ENCODE peak calls at places on chromosomes 1 and 21, in ten cellular contexts. One of them, this sample, is unnamed.

GRCh38 chr1:209797978-209798639 is 7.8 kb downstream of the IRF6 start:
- DNase-seq in small intestine: no peak
- DNase-seq in CD4-positive, alpha-beta memory T cell: no peak
- DNase-seq in lower lobe of right lung: no peak
- DNase-seq in A673: no peak
- DNase-seq in mammary epithelial cell: no peak
- DNase-seq in testis: no peak
- DNase-seq in Panc1: no peak
- DNase-seq in Peyer's patch: no peak
- DNase-seq in aorta: no peak
- DNase-seq in this sample: no peak

GRCh38 chr1:228337711-228338520 is 68.7 kb downstream of the TRIM11 start:
- DNase-seq in CD4-positive, alpha-beta memory T cell: no peak
- DNase-seq in aorta: peak; percentile 53
- DNase-seq in A673: no peak
- DNase-seq in mammary epithelial cell: no peak
- DNase-seq in Panc1: no peak
- DNase-seq in small intestine: no peak
- DNase-seq in lower lobe of right lung: peak; percentile 31
- DNase-seq in testis: no peak
- DNase-seq in Peyer's patch: peak; percentile 40
- DNase-seq in this sample: peak; percentile 0

GRCh38 chr1:242467556-242468145 is 56.8 kb downstream of the PLD5 start:
- DNase-seq in Peyer's patch: peak; percentile 55
- DNase-seq in A673: peak; percentile 76
- DNase-seq in aorta: no peak
- DNase-seq in small intestine: peak; percentile 34
- DNase-seq in lower lobe of right lung: no peak
- DNase-seq in Panc1: peak; percentile 28
- DNase-seq in testis: peak; percentile 85
- DNase-seq in mammary epithelial cell: peak; percentile 50
- DNase-seq in CD4-positive, alpha-beta memory T cell: no peak
- DNase-seq in this sample: no peak

GRCh38 chr1:7632681-7633080 is 138.4 kb upstream of the VAMP3 start:
- DNase-seq in Panc1: no peak
- DNase-seq in A673: no peak
- DNase-seq in small intestine: no peak
- DNase-seq in lower lobe of right lung: no peak
- DNase-seq in aorta: no peak
- DNase-seq in testis: no peak
- DNase-seq in CD4-positive, alpha-beta memory T cell: no peak
- DNase-seq in mammary epithelial cell: no peak
- DNase-seq in Peyer's patch: no peak
- DNase-seq in this sample: no peak

GRCh38 chr1:2415801-2416208 is 3.4 kb upstream of the PEX10 start:
- DNase-seq in small intestine: peak; percentile 69
- DNase-seq in testis: no peak
- DNase-seq in CD4-positive, alpha-beta memory T cell: peak; percentile 28
- DNase-seq in Panc1: no peak
- DNase-seq in aorta: no peak
- DNase-seq in lower lobe of right lung: no peak
- DNase-seq in mammary epithelial cell: no peak
- DNase-seq in Peyer's patch: peak; percentile 87
- DNase-seq in A673: no peak
- DNase-seq in this sample: peak; percentile 35

GRCh38 chr21:34072145-34073031 is 990 bp upstream of the MRPS6 start:
- DNase-seq in Peyer's patch: peak; percentile 56
- DNase-seq in small intestine: peak; percentile 27
- DNase-seq in aorta: peak; percentile 90
- DNase-seq in A673: no peak
- DNase-seq in mammary epithelial cell: no peak
- DNase-seq in CD4-positive, alpha-beta memory T cell: peak; percentile 6
- DNase-seq in lower lobe of right lung: no peak
- DNase-seq in Panc1: no peak
- DNase-seq in testis: peak; percentile 68
- DNase-seq in this sample: no peak

GRCh38 chr1:245118066-245118465 is 36.7 kb upstream of the KIF26B start:
- DNase-seq in CD4-positive, alpha-beta memory T cell: no peak
- DNase-seq in testis: no peak
- DNase-seq in lower lobe of right lung: no peak
- DNase-seq in A673: no peak
- DNase-seq in Panc1: no peak
- DNase-seq in small intestine: no peak
- DNase-seq in mammary epithelial cell: no peak
- DNase-seq in aorta: peak; percentile 24
- DNase-seq in Peyer's patch: no peak
- DNase-seq in this sample: no peak

GRCh38 chr1:240151126-240151735 is 59.5 kb downstream of the FMN2 start:
- DNase-seq in Panc1: no peak
- DNase-seq in Peyer's patch: no peak
- DNase-seq in testis: no peak
- DNase-seq in CD4-positive, alpha-beta memory T cell: no peak
- DNase-seq in aorta: no peak
- DNase-seq in A673: no peak
- DNase-seq in mammary epithelial cell: no peak
- DNase-seq in small intestine: no peak
- DNase-seq in lower lobe of right lung: no peak
- DNase-seq in this sample: no peak

GRCh38 chr21:32520885-32521735 is 64.2 kb downstream of the TCP10L start:
- DNase-seq in small intestine: no peak
- DNase-seq in Peyer's patch: peak; percentile 75
- DNase-seq in mammary epithelial cell: peak; percentile 68
- DNase-seq in aorta: peak; percentile 94
- DNase-seq in lower lobe of right lung: peak; percentile 75
- DNase-seq in CD4-positive, alpha-beta memory T cell: no peak
- DNase-seq in testis: peak; percentile 85
- DNase-seq in Panc1: no peak
- DNase-seq in A673: peak; percentile 94
- DNase-seq in this sample: no peak

GRCh38 chr21:33199516-33200217 is 30.1 kb upstream of the IFNAR2 start:
- DNase-seq in small intestine: peak; percentile 96
- DNase-seq in Peyer's patch: peak; percentile 95
- DNase-seq in lower lobe of right lung: no peak
- DNase-seq in CD4-positive, alpha-beta memory T cell: peak; percentile 84
- DNase-seq in A673: peak; percentile 92
- DNase-seq in Panc1: peak; percentile 61
- DNase-seq in aorta: no peak
- DNase-seq in testis: peak; percentile 93
- DNase-seq in mammary epithelial cell: peak; percentile 86
- DNase-seq in this sample: peak; percentile 69

GRCh38 chr21:33587792-33588484 is 546 bp downstream of the DONSON start:
- DNase-seq in CD4-positive, alpha-beta memory T cell: no peak
- DNase-seq in aorta: peak; percentile 83
- DNase-seq in mammary epithelial cell: peak; percentile 41
- DNase-seq in Panc1: no peak
- DNase-seq in Peyer's patch: peak; percentile 59
- DNase-seq in small intestine: peak; percentile 41
- DNase-seq in A673: peak; percentile 53
- DNase-seq in lower lobe of right lung: peak; percentile 56
- DNase-seq in testis: peak; percentile 48
- DNase-seq in this sample: no peak

GRCh38 chr1:84435159-84435558 is 36.9 kb downstream of the DNASE2B start:
- DNase-seq in aorta: no peak
- DNase-seq in CD4-positive, alpha-beta memory T cell: peak; percentile 40
- DNase-seq in small intestine: peak; percentile 20
- DNase-seq in lower lobe of right lung: no peak
- DNase-seq in Peyer's patch: no peak
- DNase-seq in testis: no peak
- DNase-seq in A673: no peak
- DNase-seq in mammary epithelial cell: no peak
- DNase-seq in Panc1: no peak
- DNase-seq in this sample: no peak

GRCh38 chr1:42333662-42334239 is 1.3 kb downstream of the FOXJ3 start:
- DNase-seq in small intestine: no peak
- DNase-seq in testis: no peak
- DNase-seq in lower lobe of right lung: no peak
- DNase-seq in A673: no peak
- DNase-seq in mammary epithelial cell: peak; percentile 28
- DNase-seq in CD4-positive, alpha-beta memory T cell: no peak
- DNase-seq in Peyer's patch: no peak
- DNase-seq in aorta: no peak
- DNase-seq in Panc1: no peak
- DNase-seq in this sample: no peak

GRCh38 chr1:107315652-107316051 is 174.8 kb downstream of the NTNG1 start:
- DNase-seq in CD4-positive, alpha-beta memory T cell: no peak
- DNase-seq in A673: no peak
- DNase-seq in testis: no peak
- DNase-seq in small intestine: no peak
- DNase-seq in Panc1: no peak
- DNase-seq in lower lobe of right lung: no peak
- DNase-seq in mammary epithelial cell: no peak
- DNase-seq in aorta: no peak
- DNase-seq in Peyer's patch: no peak
- DNase-seq in this sample: no peak

GRCh38 chr1:222062640-222063039 is 320.8 kb upstream of the DUSP10 start:
- DNase-seq in lower lobe of right lung: no peak
- DNase-seq in aorta: no peak
- DNase-seq in CD4-positive, alpha-beta memory T cell: no peak
- DNase-seq in testis: no peak
- DNase-seq in small intestine: no peak
- DNase-seq in mammary epithelial cell: no peak
- DNase-seq in Panc1: no peak
- DNase-seq in A673: no peak
- DNase-seq in Peyer's patch: no peak
- DNase-seq in this sample: no peak

GRCh38 chr1:76142771-76143540 is 68.4 kb downstream of the ST6GALNAC3 start:
- DNase-seq in CD4-positive, alpha-beta memory T cell: no peak
- DNase-seq in A673: no peak
- DNase-seq in aorta: no peak
- DNase-seq in Peyer's patch: no peak
- DNase-seq in small intestine: peak; percentile 17
- DNase-seq in mammary epithelial cell: no peak
- DNase-seq in testis: no peak
- DNase-seq in Panc1: no peak
- DNase-seq in lower lobe of right lung: no peak
- DNase-seq in this sample: no peak

GRCh38 chr1:219701453-219701852 is 88.5 kb upstream of the ZC3H11B start:
- DNase-seq in lower lobe of right lung: no peak
- DNase-seq in Panc1: no peak
- DNase-seq in mammary epithelial cell: no peak
- DNase-seq in A673: no peak
- DNase-seq in testis: no peak
- DNase-seq in aorta: no peak
- DNase-seq in CD4-positive, alpha-beta memory T cell: no peak
- DNase-seq in Peyer's patch: no peak
- DNase-seq in small intestine: no peak
- DNase-seq in this sample: no peak

GRCh38 chr1:94599090-94599813 is 57.7 kb upstream of the F3 start:
- DNase-seq in testis: peak; percentile 84
- DNase-seq in Peyer's patch: no peak
- DNase-seq in lower lobe of right lung: no peak
- DNase-seq in A673: no peak
- DNase-seq in CD4-positive, alpha-beta memory T cell: no peak
- DNase-seq in mammary epithelial cell: peak; percentile 57
- DNase-seq in Panc1: no peak
- DNase-seq in aorta: no peak
- DNase-seq in small intestine: no peak
- DNase-seq in this sample: no peak

GRCh38 chr1:40315795-40316594 is 1.1 kb downstream of the COL9A2 start:
- DNase-seq in small intestine: peak; percentile 13
- DNase-seq in CD4-positive, alpha-beta memory T cell: peak; percentile 17
- DNase-seq in A673: peak; percentile 60
- DNase-seq in mammary epithelial cell: no peak
- DNase-seq in lower lobe of right lung: no peak
- DNase-seq in aorta: no peak
- DNase-seq in testis: no peak
- DNase-seq in Peyer's patch: peak; percentile 61
- DNase-seq in Panc1: no peak
- DNase-seq in this sample: no peak

DNA sequence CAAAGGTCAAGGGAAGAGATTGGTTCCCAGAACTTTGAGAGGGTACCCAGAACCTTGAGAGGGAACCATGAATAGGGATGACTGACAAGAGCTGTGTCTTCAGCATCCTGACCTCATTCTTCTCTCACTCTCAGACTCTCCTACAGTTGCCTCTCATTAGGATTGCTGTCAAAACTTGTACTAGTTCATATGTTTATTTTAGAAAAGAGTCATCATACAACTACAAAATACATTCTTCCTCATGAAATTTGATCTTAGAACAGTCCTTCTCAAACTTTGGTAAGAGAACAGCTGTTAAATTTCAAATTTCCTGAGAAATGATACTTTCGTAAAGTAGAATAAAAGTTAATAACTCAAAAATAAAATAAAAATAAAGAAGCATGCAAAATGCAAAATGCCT is 161.4 kb upstream of the ZRANB2 start:
- DNase-seq in CD4-positive, alpha-beta memory T cell: no peak
- DNase-seq in small intestine: no peak
- DNase-seq in A673: no peak
- DNase-seq in lower lobe of right lung: no peak
- DNase-seq in testis: no peak
- DNase-seq in Panc1: no peak
- DNase-seq in mammary epithelial cell: no peak
- DNase-seq in Peyer's patch: no peak
- DNase-seq in aorta: no peak
- DNase-seq in this sample: no peak
- H3K9me3 ChIP-seq in CD4-positive, alpha-beta memory T cell: no peaks in the 10 kb centered on the region
- H3K9me3 ChIP-seq in small intestine: no peaks in the 10 kb centered on the region
- H3K9me3 ChIP-seq in A673: no peaks in the 10 kb centered on the region
- H3K9me3 ChIP-seq in lower lobe of right lung: no peaks in the 10 kb centered on the region
- H3K9me3 ChIP-seq in testis: no peaks in the 10 kb centered on the region
- H3K9me3 ChIP-seq in Panc1: peaks cover 2% of the 10 kb centered on the region
- H3K9me3 ChIP-seq in mammary epithelial cell: no peaks in the 10 kb centered on the region
- H3K9me3 ChIP-seq in Peyer's patch: no peaks in the 10 kb centered on the region
- H3K9me3 ChIP-seq in aorta: no peaks in the 10 kb centered on the region
- H3K9me3 ChIP-seq in this sample: no peaks in the 10 kb centered on the region

GRCh38 chr1:38516560-38516959 is 343.0 kb downstream of the RRAGC start:
- DNase-seq in Panc1: no peak
- DNase-seq in mammary epithelial cell: no peak
- DNase-seq in small intestine: no peak
- DNase-seq in aorta: no peak
- DNase-seq in Peyer's patch: no peak
- DNase-seq in CD4-positive, alpha-beta memory T cell: no peak
- DNase-seq in testis: no peak
- DNase-seq in lower lobe of right lung: no peak
- DNase-seq in A673: no peak
- DNase-seq in this sample: no peak
- H3K27me3 ChIP-seq in Panc1: peaks cover 13% of the 10 kb centered on the region
- H3K27me3 ChIP-seq in mammary epithelial cell: no peaks in the 10 kb centered on the region
- H3K27me3 ChIP-seq in small intestine: peaks cover 2% of the 10 kb centered on the region
- H3K27me3 ChIP-seq in aorta: no peaks in the 10 kb centered on the region
- H3K27me3 ChIP-seq in Peyer's patch: no peaks in the 10 kb centered on the region
- H3K27me3 ChIP-seq in CD4-positive, alpha-beta memory T cell: no peaks in the 10 kb centered on the region
- H3K27me3 ChIP-seq in testis: no peaks in the 10 kb centered on the region
- H3K27me3 ChIP-seq in lower lobe of right lung: no peaks in the 10 kb centered on the region
- H3K27me3 ChIP-seq in A673: no peaks in the 10 kb centered on the region
- H3K27me3 ChIP-seq in this sample: no peaks in the 10 kb centered on the region

GRCh38 chr1:247713753-247714152 is 2.7 kb downstream of the OR6F1 start:
- DNase-seq in CD4-positive, alpha-beta memory T cell: no peak
- DNase-seq in aorta: no peak
- DNase-seq in testis: no peak
- DNase-seq in Peyer's patch: no peak
- DNase-seq in lower lobe of right lung: no peak
- DNase-seq in Panc1: no peak
- DNase-seq in mammary epithelial cell: no peak
- DNase-seq in A673: no peak
- DNase-seq in small intestine: no peak
- DNase-seq in this sample: no peak
- H3K9me3 ChIP-seq in CD4-positive, alpha-beta memory T cell: no peaks in the 10 kb centered on the region
- H3K9me3 ChIP-seq in aorta: peaks cover 1% of the 10 kb centered on the region
- H3K9me3 ChIP-seq in testis: no peaks in the 10 kb centered on the region
- H3K9me3 ChIP-seq in Peyer's patch: no peaks in the 10 kb centered on the region
- H3K9me3 ChIP-seq in lower lobe of right lung: no peaks in the 10 kb centered on the region
- H3K9me3 ChIP-seq in Panc1: no peaks in the 10 kb centered on the region
- H3K9me3 ChIP-seq in mammary epithelial cell: peaks cover 9% of the 10 kb centered on the region
- H3K9me3 ChIP-seq in A673: peaks cover 16% of the 10 kb centered on the region
- H3K9me3 ChIP-seq in small intestine: no peaks in the 10 kb centered on the region
- H3K9me3 ChIP-seq in this sample: no peaks in the 10 kb centered on the region

GRCh38 chr1:6505367-6506209 is 14.1 kb upstream of the PLEKHG5 start:
- DNase-seq in lower lobe of right lung: no peak
- DNase-seq in CD4-positive, alpha-beta memory T cell: no peak
- DNase-seq in mammary epithelial cell: no peak
- DNase-seq in Peyer's patch: no peak
- DNase-seq in Panc1: no peak
- DNase-seq in small intestine: no peak
- DNase-seq in testis: no peak
- DNase-seq in A673: no peak
- DNase-seq in aorta: no peak
- DNase-seq in this sample: no peak
- H3K27me3 ChIP-seq in lower lobe of right lung: no peaks in the 10 kb centered on the region
- H3K27me3 ChIP-seq in CD4-positive, alpha-beta memory T cell: no peaks in the 10 kb centered on the region
- H3K27me3 ChIP-seq in mammary epithelial cell: no peaks in the 10 kb centered on the region
- H3K27me3 ChIP-seq in Peyer's patch: no peaks in the 10 kb centered on the region
- H3K27me3 ChIP-seq in Panc1: no peaks in the 10 kb centered on the region
- H3K27me3 ChIP-seq in small intestine: no peaks in the 10 kb centered on the region
- H3K27me3 ChIP-seq in testis: no peaks in the 10 kb centered on the region
- H3K27me3 ChIP-seq in A673: no peaks in the 10 kb centered on the region
- H3K27me3 ChIP-seq in aorta: no peaks in the 10 kb centered on the region
- H3K27me3 ChIP-seq in this sample: peaks cover 2% of the 10 kb centered on the region